ENCODE peak calls at places on chromosomes 12 and 14, in nine cellular contexts. One of them, this sample, is unnamed.

GRCh38 chr12:104423273-104423672 is 33.5 kb upstream of the CHST11 start:
- ATAC-seq in aorta: no peak
- ATAC-seq in memory B cell: no peak
- ATAC-seq in activated naive CD8-positive, alpha-beta T cell treated with anti-CD3 and anti-CD28 coated beads, Interleukin-2, amount 10 ng/mL, durations not matched to agents 7 days and 5 days: no peak
- ATAC-seq in left ventricle myocardium superior: no peak
- ATAC-seq in stimulated activated naive B cell treated with anti-CD40 and anti-IgM and Interleukin-4, amounts not matched to agents 10 μg/mL and 1 μg/mL and 100 μg/mL, for 72 hours: no peak
- ATAC-seq in PC-3: no peak
- ATAC-seq in CD8-positive, alpha-beta T cell: no peak
- ATAC-seq in activated T-cell treated with anti-CD3 and anti-CD28 coated beads, Interleukin-2, amount 50 U/mL, for 4 hours: no peak
- ATAC-seq in this sample: no peak

GRCh38 chr12:104387190-104387589 is 69.6 kb upstream of the CHST11 start:
- ATAC-seq in aorta: no peak
- ATAC-seq in memory B cell: no peak
- ATAC-seq in activated naive CD8-positive, alpha-beta T cell treated with anti-CD3 and anti-CD28 coated beads, Interleukin-2, amount 10 ng/mL, durations not matched to agents 7 days and 5 days: no peak
- ATAC-seq in left ventricle myocardium superior: peak; percentile 43
- ATAC-seq in stimulated activated naive B cell treated with anti-CD40 and anti-IgM and Interleukin-4, amounts not matched to agents 10 μg/mL and 1 μg/mL and 100 μg/mL, for 72 hours: no peak
- ATAC-seq in PC-3: no peak
- ATAC-seq in CD8-positive, alpha-beta T cell: no peak
- ATAC-seq in activated T-cell treated with anti-CD3 and anti-CD28 coated beads, Interleukin-2, amount 50 U/mL, for 4 hours: no peak
- ATAC-seq in this sample: no peak

GRCh38 chr12:93442411-93443340 is 929 bp upstream of the UBE2N start:
- ATAC-seq in aorta: no peak
- ATAC-seq in memory B cell: no peak
- ATAC-seq in activated naive CD8-positive, alpha-beta T cell treated with anti-CD3 and anti-CD28 coated beads, Interleukin-2, amount 10 ng/mL, durations not matched to agents 7 days and 5 days: no peak
- ATAC-seq in left ventricle myocardium superior: peak; percentile 0
- ATAC-seq in stimulated activated naive B cell treated with anti-CD40 and anti-IgM and Interleukin-4, amounts not matched to agents 10 μg/mL and 1 μg/mL and 100 μg/mL, for 72 hours: no peak
- ATAC-seq in PC-3: peak; percentile 1
- ATAC-seq in CD8-positive, alpha-beta T cell: no peak
- ATAC-seq in activated T-cell treated with anti-CD3 and anti-CD28 coated beads, Interleukin-2, amount 50 U/mL, for 4 hours: no peak
- ATAC-seq in this sample: no peak

GRCh38 chr12:117685115-117685926 is 283.5 kb downstream of the KSR2 start:
- ATAC-seq in aorta: peak; percentile 75
- ATAC-seq in memory B cell: no peak
- ATAC-seq in activated naive CD8-positive, alpha-beta T cell treated with anti-CD3 and anti-CD28 coated beads, Interleukin-2, amount 10 ng/mL, durations not matched to agents 7 days and 5 days: no peak
- ATAC-seq in left ventricle myocardium superior: peak; percentile 28
- ATAC-seq in stimulated activated naive B cell treated with anti-CD40 and anti-IgM and Interleukin-4, amounts not matched to agents 10 μg/mL and 1 μg/mL and 100 μg/mL, for 72 hours: peak; percentile 39
- ATAC-seq in PC-3: peak; percentile 67
- ATAC-seq in CD8-positive, alpha-beta T cell: no peak
- ATAC-seq in activated T-cell treated with anti-CD3 and anti-CD28 coated beads, Interleukin-2, amount 50 U/mL, for 4 hours: no peak
- ATAC-seq in this sample: peak; percentile 89

GRCh38 chr12:96107236-96107635 is 71.8 kb upstream of the LTA4H start:
- ATAC-seq in aorta: no peak
- ATAC-seq in memory B cell: no peak
- ATAC-seq in activated naive CD8-positive, alpha-beta T cell treated with anti-CD3 and anti-CD28 coated beads, Interleukin-2, amount 10 ng/mL, durations not matched to agents 7 days and 5 days: no peak
- ATAC-seq in left ventricle myocardium superior: peak; percentile 72
- ATAC-seq in stimulated activated naive B cell treated with anti-CD40 and anti-IgM and Interleukin-4, amounts not matched to agents 10 μg/mL and 1 μg/mL and 100 μg/mL, for 72 hours: no peak
- ATAC-seq in PC-3: no peak
- ATAC-seq in CD8-positive, alpha-beta T cell: no peak
- ATAC-seq in activated T-cell treated with anti-CD3 and anti-CD28 coated beads, Interleukin-2, amount 50 U/mL, for 4 hours: no peak
- ATAC-seq in this sample: peak; percentile 37

GRCh38 chr14:59274991-59275391 is 86.5 kb downstream of the DAAM1 start:
- ATAC-seq in aorta: peak; percentile 16
- ATAC-seq in memory B cell: peak; percentile 98
- ATAC-seq in activated naive CD8-positive, alpha-beta T cell treated with anti-CD3 and anti-CD28 coated beads, Interleukin-2, amount 10 ng/mL, durations not matched to agents 7 days and 5 days: no peak
- ATAC-seq in left ventricle myocardium superior: peak; percentile 80
- ATAC-seq in stimulated activated naive B cell treated with anti-CD40 and anti-IgM and Interleukin-4, amounts not matched to agents 10 μg/mL and 1 μg/mL and 100 μg/mL, for 72 hours: peak; percentile 65
- ATAC-seq in PC-3: peak; percentile 5
- ATAC-seq in CD8-positive, alpha-beta T cell: no peak
- ATAC-seq in activated T-cell treated with anti-CD3 and anti-CD28 coated beads, Interleukin-2, amount 50 U/mL, for 4 hours: no peak
- ATAC-seq in this sample: no peak

GRCh38 chr12:99200711-99201384 is 446.7 kb upstream of the GARIN6 start:
- ATAC-seq in aorta: no peak
- ATAC-seq in memory B cell: no peak
- ATAC-seq in activated naive CD8-positive, alpha-beta T cell treated with anti-CD3 and anti-CD28 coated beads, Interleukin-2, amount 10 ng/mL, durations not matched to agents 7 days and 5 days: no peak
- ATAC-seq in left ventricle myocardium superior: no peak
- ATAC-seq in stimulated activated naive B cell treated with anti-CD40 and anti-IgM and Interleukin-4, amounts not matched to agents 10 μg/mL and 1 μg/mL and 100 μg/mL, for 72 hours: no peak
- ATAC-seq in PC-3: no peak
- ATAC-seq in CD8-positive, alpha-beta T cell: no peak
- ATAC-seq in activated T-cell treated with anti-CD3 and anti-CD28 coated beads, Interleukin-2, amount 50 U/mL, for 4 hours: no peak
- ATAC-seq in this sample: no peak

GRCh38 chr12:26728205-26729050 is 104.6 kb downstream of the ITPR2 start:
- ATAC-seq in aorta: no peak
- ATAC-seq in memory B cell: no peak
- ATAC-seq in activated naive CD8-positive, alpha-beta T cell treated with anti-CD3 and anti-CD28 coated beads, Interleukin-2, amount 10 ng/mL, durations not matched to agents 7 days and 5 days: no peak
- ATAC-seq in left ventricle myocardium superior: no peak
- ATAC-seq in stimulated activated naive B cell treated with anti-CD40 and anti-IgM and Interleukin-4, amounts not matched to agents 10 μg/mL and 1 μg/mL and 100 μg/mL, for 72 hours: peak; percentile 67
- ATAC-seq in PC-3: no peak
- ATAC-seq in CD8-positive, alpha-beta T cell: no peak
- ATAC-seq in activated T-cell treated with anti-CD3 and anti-CD28 coated beads, Interleukin-2, amount 50 U/mL, for 4 hours: no peak
- ATAC-seq in this sample: no peak

GRCh38 chr14:32564591-32564990 is 235.5 kb downstream of the AKAP6 start:
- ATAC-seq in aorta: no peak
- ATAC-seq in memory B cell: no peak
- ATAC-seq in activated naive CD8-positive, alpha-beta T cell treated with anti-CD3 and anti-CD28 coated beads, Interleukin-2, amount 10 ng/mL, durations not matched to agents 7 days and 5 days: peak; percentile 79
- ATAC-seq in left ventricle myocardium superior: peak; percentile 17
- ATAC-seq in stimulated activated naive B cell treated with anti-CD40 and anti-IgM and Interleukin-4, amounts not matched to agents 10 μg/mL and 1 μg/mL and 100 μg/mL, for 72 hours: no peak
- ATAC-seq in PC-3: no peak
- ATAC-seq in CD8-positive, alpha-beta T cell: no peak
- ATAC-seq in activated T-cell treated with anti-CD3 and anti-CD28 coated beads, Interleukin-2, amount 50 U/mL, for 4 hours: no peak
- ATAC-seq in this sample: peak; percentile 42

GRCh38 chr12:13090054-13090453 is 13.4 kb downstream of the GSG1 start:
- ATAC-seq in aorta: no peak
- ATAC-seq in memory B cell: no peak
- ATAC-seq in activated naive CD8-positive, alpha-beta T cell treated with anti-CD3 and anti-CD28 coated beads, Interleukin-2, amount 10 ng/mL, durations not matched to agents 7 days and 5 days: no peak
- ATAC-seq in left ventricle myocardium superior: no peak
- ATAC-seq in stimulated activated naive B cell treated with anti-CD40 and anti-IgM and Interleukin-4, amounts not matched to agents 10 μg/mL and 1 μg/mL and 100 μg/mL, for 72 hours: peak; percentile 79
- ATAC-seq in PC-3: no peak
- ATAC-seq in CD8-positive, alpha-beta T cell: no peak
- ATAC-seq in activated T-cell treated with anti-CD3 and anti-CD28 coated beads, Interleukin-2, amount 50 U/mL, for 4 hours: no peak
- ATAC-seq in this sample: no peak

GRCh38 chr12:70736775-70737174 is 99.5 kb upstream of the PTPRB start:
- ATAC-seq in aorta: no peak
- ATAC-seq in memory B cell: no peak
- ATAC-seq in activated naive CD8-positive, alpha-beta T cell treated with anti-CD3 and anti-CD28 coated beads, Interleukin-2, amount 10 ng/mL, durations not matched to agents 7 days and 5 days: no peak
- ATAC-seq in left ventricle myocardium superior: no peak
- ATAC-seq in stimulated activated naive B cell treated with anti-CD40 and anti-IgM and Interleukin-4, amounts not matched to agents 10 μg/mL and 1 μg/mL and 100 μg/mL, for 72 hours: no peak
- ATAC-seq in PC-3: no peak
- ATAC-seq in CD8-positive, alpha-beta T cell: no peak
- ATAC-seq in activated T-cell treated with anti-CD3 and anti-CD28 coated beads, Interleukin-2, amount 50 U/mL, for 4 hours: no peak
- ATAC-seq in this sample: no peak

GRCh38 chr12:52837781-52838736 is 3.9 kb upstream of the KRT79 start:
- ATAC-seq in aorta: no peak
- ATAC-seq in memory B cell: no peak
- ATAC-seq in activated naive CD8-positive, alpha-beta T cell treated with anti-CD3 and anti-CD28 coated beads, Interleukin-2, amount 10 ng/mL, durations not matched to agents 7 days and 5 days: no peak
- ATAC-seq in left ventricle myocardium superior: no peak
- ATAC-seq in stimulated activated naive B cell treated with anti-CD40 and anti-IgM and Interleukin-4, amounts not matched to agents 10 μg/mL and 1 μg/mL and 100 μg/mL, for 72 hours: no peak
- ATAC-seq in PC-3: no peak
- ATAC-seq in CD8-positive, alpha-beta T cell: no peak
- ATAC-seq in activated T-cell treated with anti-CD3 and anti-CD28 coated beads, Interleukin-2, amount 50 U/mL, for 4 hours: no peak
- ATAC-seq in this sample: no peak